ENCODE peak calls at places on chromosomes 3 and 15, in four cellular contexts. L is K562, M is neuronal stem cell, G is mammary epithelial cell. W is an unnamed sample.

GRCh38 chr3:23859012-23859743 is 53.4 kb downstream of the UBE2E1 start:
- DNase-seq in L (no peak), M (no peak), G (peak), W (no peak)

GRCh38 chr3:61649381-61650170 is 88.2 kb downstream of the PTPRG start:
- DNase-seq in L (no peak), M (no peak), G (no peak), W (no peak)

GRCh38 chr3:138042043-138042442 is 32.1 kb downstream of the CLDN18 start:
- DNase-seq in L (no peak), M (no peak), G (peak), W (no peak)

GRCh38 chr15:90620379-90621134 is 90.8 kb downstream of the CRTC3 start:
- DNase-seq in L (peak), M (no peak), G (no peak), W (no peak)

GRCh38 chr3:18481946-18482548 is 56.9 kb upstream of the SATB1 start:
- DNase-seq in L (no peak), M (no peak), G (no peak), W (no peak)

GRCh38 chr3:151925876-151926275 is 52.4 kb downstream of the SUCNR1 start:
- DNase-seq in L (no peak), M (no peak), G (peak), W (no peak)

GRCh38 chr15:31483924-31484368 is 157.3 kb downstream of the KLF13 start:
- DNase-seq in L (no peak), M (no peak), G (no peak), W (no peak)

GRCh38 chr3:51393096-51393495 is 2.0 kb downstream of the RBM15B start:
- DNase-seq in L (no peak), M (no peak), G (no peak), W (no peak)

GRCh38 chr3:118641608-118642007 is 393.0 kb downstream of the IGSF11 start:
- DNase-seq in L (no peak), M (peak), G (no peak), W (no peak)

GRCh38 chr3:120147072-120147871 is 53.0 kb upstream of the GSK3B start:
- DNase-seq in L (no peak), M (no peak), G (peak), W (no peak)

GRCh38 chr3:73070675-73071575 is 9.5 kb downstream of the EBLN2 start:
- DNase-seq in L (no peak), M (no peak), G (no peak), W (no peak)

GRCh38 chr3:184795493-184796198 is 16.3 kb upstream of the VPS8 start:
- DNase-seq in L (peak), M (no peak), G (no peak), W (no peak)

DNA sequence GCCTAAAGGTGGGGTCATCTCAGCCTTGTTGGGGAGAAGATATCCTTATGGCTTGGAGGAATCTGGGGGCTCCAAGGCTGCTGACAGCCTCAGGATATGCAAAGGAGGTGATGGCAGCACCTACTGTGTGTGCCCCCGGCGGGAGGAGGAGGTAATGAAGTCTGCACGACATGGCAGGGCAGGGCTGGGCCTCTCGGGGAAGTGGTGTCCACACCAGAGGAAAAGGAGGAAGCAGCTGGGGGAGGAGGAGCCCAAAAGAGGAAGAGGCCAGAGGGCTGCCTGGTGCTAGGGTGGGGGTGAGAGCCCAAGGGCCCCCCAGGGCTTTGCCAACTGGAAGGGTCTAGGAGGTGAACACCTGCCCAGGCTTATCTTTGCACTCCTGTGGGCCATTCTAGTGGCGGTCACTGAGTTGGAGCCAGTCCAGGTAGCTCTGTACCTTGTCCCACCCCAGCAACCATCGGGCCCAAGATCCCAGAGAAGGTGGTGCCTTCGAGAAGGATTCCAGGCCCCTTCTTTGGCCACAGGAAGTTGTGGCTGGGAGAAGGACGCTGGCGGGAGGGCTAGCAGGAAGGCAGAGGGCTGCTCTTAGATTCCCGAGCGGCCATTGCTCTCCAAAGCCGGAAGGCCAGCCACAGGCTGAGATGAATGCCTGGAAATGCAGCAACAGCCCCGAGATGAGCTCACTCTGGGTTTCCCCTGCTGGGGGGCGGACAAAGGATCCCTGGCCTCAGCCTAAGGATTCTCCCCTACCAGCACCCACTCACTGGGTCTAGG is 7.0 kb downstream of the GNAI2 start:
- DNase-seq in L (peak), M (no peak), G (peak), W (peak)
- H3K9ac ChIP-seq in L (peak), M (no peak), G (no peak), W (no peak)

GRCh38 chr15:57135800-57136199 is 217.4 kb downstream of the TCF12 start:
- DNase-seq in L (no peak), M (no peak), G (no peak), W (no peak)
- H3K9ac ChIP-seq in L (no peak), M (no peak), G (no peak), W (no peak)

DNA sequence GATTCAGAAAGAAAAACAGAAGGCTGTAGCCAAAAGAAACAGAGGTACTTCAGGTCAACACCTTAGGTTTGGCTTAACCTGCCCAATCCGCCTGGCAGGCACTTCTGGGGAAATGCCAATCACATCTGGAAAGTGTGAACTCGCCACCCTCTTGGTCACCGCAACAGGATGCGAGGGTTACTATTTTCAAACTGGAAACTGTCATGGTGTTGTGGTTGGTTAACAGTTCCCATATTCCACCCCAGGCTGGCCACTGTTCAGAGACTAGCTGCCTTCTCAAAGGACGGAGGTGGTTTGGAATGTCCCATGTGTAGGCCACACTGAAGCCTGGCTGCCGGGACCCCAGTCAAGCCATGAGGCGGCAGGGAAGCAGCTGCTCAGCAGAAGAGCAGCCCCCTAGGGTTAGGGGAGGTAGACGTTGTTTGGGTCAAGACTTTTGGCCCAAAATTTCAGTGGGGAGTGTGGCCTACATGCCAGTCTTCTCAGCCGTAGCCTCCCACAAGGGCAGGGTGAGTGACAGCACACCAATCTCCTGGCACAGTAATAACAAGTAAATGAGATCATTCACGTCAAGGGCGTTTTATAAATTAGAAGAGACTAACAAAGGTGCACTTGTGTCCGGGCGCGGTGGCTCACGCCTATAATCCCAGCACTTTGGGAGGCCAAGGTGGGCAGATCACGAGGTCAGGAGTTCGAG is 54.6 kb downstream of the UMPS start:
- DNase-seq in L (no peak), M (no peak), G (peak), W (peak)
- H3K9ac ChIP-seq in L (no peak), M (no peak), G (no peak), W (no peak)

GRCh38 chr3:192409203-192409837 is 318.0 kb downstream of the FGF12 start:
- DNase-seq in L (no peak), M (peak), G (peak), W (peak)
- H3K9ac ChIP-seq in L (no peak), M (peak), G (no peak), W (no peak)

DNA sequence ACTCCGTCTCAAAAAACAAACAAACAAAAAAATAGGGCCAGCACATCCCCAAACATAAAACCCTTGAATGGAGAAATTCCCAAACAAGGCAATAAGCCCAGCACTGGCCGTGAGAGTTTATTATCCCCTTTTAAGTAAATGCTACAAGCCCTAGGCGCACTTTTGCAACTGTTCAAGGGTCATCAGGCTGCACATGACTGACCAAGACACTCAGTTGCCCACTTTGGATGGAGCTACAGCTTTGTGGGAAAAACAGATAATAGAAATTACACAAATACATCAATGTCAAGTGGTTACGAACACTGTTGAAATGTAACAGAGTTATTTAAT is 33.7 kb upstream of the ZNF445 start:
- DNase-seq in L (peak), M (no peak), G (no peak), W (no peak)
- H3K9ac ChIP-seq in L (peak), M (no peak), G (no peak), W (peak)

GRCh38 chr3:149042766-149043386 is 43.5 kb downstream of the HLTF start:
- DNase-seq in L (no peak), M (no peak), G (peak), W (no peak)
- H3K9ac ChIP-seq in L (no peak), M (no peak), G (no peak), W (no peak)

DNA sequence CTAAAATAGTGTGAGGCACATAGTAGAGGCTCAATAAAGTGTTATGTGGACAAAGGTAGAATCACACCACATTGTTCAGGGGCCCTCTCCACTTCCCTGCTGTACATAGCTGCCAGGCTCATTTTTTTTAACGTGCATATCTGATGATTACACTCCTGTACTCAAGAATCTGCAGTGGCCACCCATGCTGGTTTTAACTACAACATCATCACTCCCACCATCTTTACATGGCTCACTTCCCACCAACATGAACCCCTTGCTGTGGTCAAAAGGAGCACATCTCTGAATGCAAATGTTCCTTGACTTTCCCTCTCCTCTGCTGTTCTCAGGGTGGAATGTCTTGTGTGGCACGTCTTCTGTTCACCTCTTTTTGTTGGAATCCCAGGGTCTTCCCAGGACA is 76.7 kb downstream of the FEM1B start:
- DNase-seq in L (no peak), M (no peak), G (no peak), W (no peak)
- H3K9ac ChIP-seq in L (no peak), M (no peak), G (no peak), W (no peak)

GRCh38 chr3:115161866-115162265 is 14.8 kb upstream of the ZBTB20 start:
- DNase-seq in L (no peak), M (no peak), G (peak), W (no peak)

GRCh38 chr3:115169808-115170207 is 22.7 kb upstream of the ZBTB20 start:
- DNase-seq in L (no peak), M (no peak), G (no peak), W (no peak)

GRCh38 chr3:115164374-115165221 is 17.5 kb upstream of the ZBTB20 start:
- DNase-seq in L (no peak), M (no peak), G (no peak), W (no peak)

GRCh38 chr3:115165701-115166100 is 18.6 kb upstream of the ZBTB20 start:
- DNase-seq in L (no peak), M (no peak), G (no peak), W (no peak)

GRCh38 chr3:115165266-115165665 is 18.2 kb upstream of the ZBTB20 start:
- DNase-seq in L (no peak), M (no peak), G (no peak), W (no peak)
- H3K9ac ChIP-seq in L (no peak), M (no peak), G (no peak), W (no peak)

W was measured in kidney.